ENCODE peak calls at places on chromosome 18, in eight cellular contexts. S is MCF 10A, D is tibial artery, A is mammary epithelial cell, Z is nephron progenitor cell, E is lower lobe of right lung, M is WTC11, F is endothelial cell. C is an unnamed sample.

GRCh38 chr18:27605107-27605834 is 420.2 kb upstream of the CHST9 start:
- DNase-seq in E (no peak), S (peak), A (peak), M (peak), D (no peak), F (peak), Z (peak), C (no peak)

GRCh38 chr18:25349131-25349925 is 2.6 kb downstream of the ZNF521 start:
- DNase-seq in A (no peak), S (no peak), F (peak), M (peak), E (peak), Z (peak), D (peak), C (no peak)

GRCh38 chr18:58526425-58527115 is 102.3 kb downstream of the ALPK2 start:
- DNase-seq in Z (no peak), D (no peak), F (no peak), M (no peak), A (no peak), E (no peak), S (no peak), C (no peak)

GRCh38 chr18:35252466-35252865 is 11.6 kb downstream of the ZNF397 start:
- DNase-seq in S (no peak), A (no peak), M (no peak), Z (no peak), D (no peak), E (no peak), F (no peak), C (no peak)

GRCh38 chr18:2976218-2976617 is 36.7 kb downstream of the LPIN2 start:
- DNase-seq in D (no peak), Z (no peak), A (no peak), S (no peak), E (no peak), F (no peak), M (no peak), C (no peak)

GRCh38 chr18:38174173-38174572 is 608.6 kb upstream of the CELF4 start:
- DNase-seq in Z (no peak), A (no peak), M (no peak), S (no peak), F (no peak), E (no peak), D (no peak), C (no peak)

GRCh38 chr18:44182363-44182762 is 498.3 kb upstream of the SETBP1 start:
- DNase-seq in F (no peak), Z (no peak), D (no peak), M (no peak), E (no peak), A (no peak), S (no peak), C (no peak)

GRCh38 chr18:2906522-2907458 is 60.0 kb downstream of the EMILIN2 start:
- DNase-seq in A (no peak), S (no peak), F (peak), E (peak), M (peak), Z (peak), D (no peak), C (no peak)

GRCh38 chr18:26488417-26489009 is 59.8 kb downstream of the KCTD1 start:
- DNase-seq in S (peak), D (no peak), A (peak), E (no peak), Z (no peak), F (no peak), M (no peak), C (no peak)

GRCh38 chr18:2878656-2879330 is 32.0 kb downstream of the EMILIN2 start:
- DNase-seq in S (no peak), E (no peak), M (no peak), A (no peak), Z (no peak), F (no peak), D (no peak), C (no peak)

GRCh38 chr18:36818652-36819051 is 10.2 kb downstream of the TPGS2 start:
- DNase-seq in M (no peak), A (no peak), S (no peak), F (no peak), Z (no peak), D (no peak), E (no peak), C (no peak)

GRCh38 chr18:45109271-45109670 is 428.6 kb downstream of the SETBP1 start:
- DNase-seq in E (no peak), A (no peak), S (no peak), Z (no peak), F (no peak), M (no peak), D (no peak), C (no peak)

GRCh38 chr18:58529714-58530354 is 99.1 kb downstream of the ALPK2 start:
- DNase-seq in F (peak), A (no peak), D (no peak), M (peak), E (peak), Z (peak), S (peak), C (no peak)

GRCh38 chr18:3721771-3722661 is 272.0 kb downstream of the TGIF1 start:
- DNase-seq in E (no peak), A (no peak), Z (no peak), F (no peak), D (no peak), M (no peak), S (no peak), C (no peak)

GRCh38 chr18:39604836-39605235 is 2039.2 kb upstream of the CELF4 start:
- DNase-seq in F (no peak), Z (no peak), M (no peak), D (no peak), A (peak), S (peak), E (no peak), C (no peak)

GRCh38 chr18:11905613-11906012 is 2.5 kb downstream of the MPPE1 start:
- DNase-seq in F (no peak), A (no peak), Z (no peak), S (no peak), M (no peak), D (no peak), E (no peak), C (no peak)

GRCh38 chr18:26656944-26657536 is 108.7 kb upstream of the KCTD1 start:
- DNase-seq in M (peak), E (peak), A (peak), S (peak), D (peak), Z (peak), F (peak), C (no peak)

GRCh38 chr18:45962461-45962860 is 4.7 kb downstream of the EPG5 start:
- DNase-seq in S (peak), M (no peak), A (peak), E (no peak), Z (no peak), D (no peak), F (no peak), C (no peak)

GRCh38 chr18:78073275-78073674 is 823.6 kb downstream of the GALR1 start:
- DNase-seq in E (no peak), M (no peak), Z (no peak), A (no peak), F (no peak), D (no peak), S (no peak), C (no peak)

GRCh38 chr18:76847926-76848325 is 25.6 kb downstream of the ZNF236 start:
- DNase-seq in Z (no peak), M (peak), S (peak), E (no peak), A (no peak), F (peak), D (no peak), C (no peak)

GRCh38 chr18:78965260-78965659 is 14.4 kb upstream of the SALL3 start:
- DNase-seq in F (no peak), S (no peak), A (no peak), M (no peak), E (no peak), Z (no peak), D (no peak), C (peak)

GRCh38 chr18:23136326-23137092 is 1.2 kb downstream of the CABLES1 start:
- DNase-seq in A (peak), Z (peak), S (no peak), D (peak), F (peak), E (peak), M (peak), C (no peak)

GRCh38 chr18:13500227-13500865 is 226.0 kb downstream of the FAM210A start:
- DNase-seq in E (no peak), A (peak), S (peak), M (peak), D (peak), F (peak), Z (peak), C (no peak)

GRCh38 chr18:48525671-48526070 is 13.2 kb upstream of the CTIF start:
- DNase-seq in Z (no peak), D (no peak), M (no peak), S (no peak), A (no peak), F (no peak), E (no peak), C (no peak)

GRCh38 chr18:46716336-46716735 is 40.5 kb downstream of the ST8SIA5 start:
- DNase-seq in A (no peak), M (no peak), E (no peak), S (no peak), Z (no peak), D (no peak), F (no peak), C (no peak)

GRCh38 chr18:58576641-58577251 is 52.1 kb downstream of the ALPK2 start:
- DNase-seq in Z (no peak), S (no peak), F (no peak), E (no peak), D (no peak), M (no peak), A (no peak), C (no peak)

GRCh38 chr18:31661965-31662364 is 22.4 kb downstream of the B4GALT6 start:
- DNase-seq in Z (no peak), M (no peak), S (peak), D (no peak), A (no peak), F (no peak), E (no peak), C (no peak)
- TF ChIP-seq CTCF in Z (no peak), M (no peak), S (no peak), D (no peak), A (no peak), F (no peak), E (no peak), C (no peak)

GRCh38 chr18:22108674-22109073 is 60.7 kb upstream of the GATA6 start:
- DNase-seq in S (peak), D (no peak), A (no peak), F (no peak), M (peak), E (no peak), Z (no peak), C (no peak)
- TF ChIP-seq CTCF in S (no peak), D (no peak), A (peak), F (no peak), M (no peak), E (no peak), Z (no peak), C (peak)

GRCh38 chr18:70075906-70076305 is 128.2 kb upstream of the CD226 start:
- DNase-seq in A (no peak), S (no peak), Z (no peak), D (no peak), M (no peak), F (no peak), E (no peak), C (no peak)
- TF ChIP-seq CTCF in A (peak), S (no peak), Z (no peak), D (no peak), M (no peak), F (no peak), E (no peak), C (peak)

GRCh38 chr18:1573732-1574131 is 669.1 kb downstream of the ADCYAP1 start:
- DNase-seq in Z (no peak), F (no peak), S (no peak), D (no peak), E (no peak), M (no peak), A (no peak), C (no peak)

DNA sequence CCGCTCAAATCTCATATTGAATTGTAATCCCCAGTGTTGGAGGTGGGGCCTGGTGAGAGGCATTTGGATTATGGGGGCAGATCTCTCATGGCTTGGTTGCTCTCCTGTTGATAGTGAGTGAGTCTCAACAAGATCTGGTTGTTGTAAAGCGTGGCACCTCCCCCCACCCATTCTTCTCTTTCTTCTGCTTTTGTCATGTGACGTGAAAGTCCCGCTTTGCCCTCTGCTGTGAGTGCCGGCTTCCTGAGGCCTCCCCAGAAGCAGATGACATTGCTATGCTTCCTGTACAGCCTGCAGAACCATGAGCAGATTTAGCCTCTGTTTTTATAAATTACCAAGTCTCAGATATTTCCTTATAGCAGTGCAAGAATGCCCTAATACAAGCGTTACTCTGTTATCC is 673.8 kb downstream of the ADCYAP1 start:
- DNase-seq in M (no peak), S (no peak), F (no peak), E (no peak), D (peak), A (no peak), Z (no peak), C (no peak)
- TF ChIP-seq CTCF in M (no peak), S (no peak), F (no peak), E (no peak), D (no peak), A (no peak), Z (no peak), C (no peak)

C was measured in chondrocyte.